ENCODE peak calls at places on chromosomes 4 and X, in seven cellular contexts. One of them, this sample, is unnamed.

GRCh38 chrX:39527045-39527444 is 570.7 kb downstream of the BCOR start:
- DNase-seq in HepG2: no peak
- DNase-seq in HL-60: no peak
- DNase-seq in GM23338: no peak
- DNase-seq in SK-N-SH: no peak
- DNase-seq in K562: peak; percentile 19
- DNase-seq in HCT116: no peak
- DNase-seq in this sample: no peak

GRCh38 chr4:137861682-137862081 is 329.4 kb upstream of the PCDH18 start:
- DNase-seq in HL-60: no peak
- DNase-seq in HepG2: no peak
- DNase-seq in HCT116: no peak
- DNase-seq in K562: no peak
- DNase-seq in GM23338: peak; percentile 25
- DNase-seq in SK-N-SH: peak; percentile 20
- DNase-seq in this sample: peak; percentile 0

GRCh38 chr4:166585491-166585890 is 648.8 kb downstream of the SPOCK3 start:
- DNase-seq in K562: no peak
- DNase-seq in SK-N-SH: no peak
- DNase-seq in HCT116: no peak
- DNase-seq in HL-60: no peak
- DNase-seq in GM23338: no peak
- DNase-seq in HepG2: no peak
- DNase-seq in this sample: no peak

GRCh38 chr4:31081375-31081774 is 361.2 kb downstream of the PCDH7 start:
- DNase-seq in HepG2: no peak
- DNase-seq in HCT116: no peak
- DNase-seq in SK-N-SH: no peak
- DNase-seq in GM23338: no peak
- DNase-seq in K562: no peak
- DNase-seq in HL-60: no peak
- DNase-seq in this sample: no peak

GRCh38 chr4:140150636-140150885 is 3.4 kb downstream of the MAML3 start:
- DNase-seq in HL-60: no peak
- DNase-seq in GM23338: no peak
- DNase-seq in HCT116: no peak
- DNase-seq in HepG2: no peak
- DNase-seq in SK-N-SH: no peak
- DNase-seq in K562: no peak
- DNase-seq in this sample: no peak

GRCh38 chrX:115560211-115560977 is 580 bp upstream of the PLS3 start:
- DNase-seq in GM23338: no peak
- DNase-seq in HL-60: no peak
- DNase-seq in K562: no peak
- DNase-seq in HCT116: peak; percentile 48
- DNase-seq in HepG2: peak; percentile 63
- DNase-seq in SK-N-SH: no peak
- DNase-seq in this sample: peak; percentile 96

GRCh38 chr4:174284181-174284886 is 623 bp downstream of the CEP44 start:
- DNase-seq in HL-60: no peak
- DNase-seq in HCT116: peak; percentile 46
- DNase-seq in GM23338: peak; percentile 46
- DNase-seq in K562: peak; percentile 37
- DNase-seq in SK-N-SH: peak; percentile 49
- DNase-seq in HepG2: peak; percentile 58
- DNase-seq in this sample: peak; percentile 43

GRCh38 chr4:41155194-41155830 is 59.0 kb downstream of the APBB2 start:
- DNase-seq in SK-N-SH: no peak
- DNase-seq in GM23338: no peak
- DNase-seq in HCT116: no peak
- DNase-seq in HL-60: no peak
- DNase-seq in K562: no peak
- DNase-seq in HepG2: no peak
- DNase-seq in this sample: no peak

GRCh38 chr4:152713951-152714705 is 34.3 kb upstream of the TMEM154 start:
- DNase-seq in HCT116: no peak
- DNase-seq in K562: no peak
- DNase-seq in HepG2: no peak
- DNase-seq in GM23338: no peak
- DNase-seq in SK-N-SH: no peak
- DNase-seq in HL-60: no peak
- DNase-seq in this sample: no peak

GRCh38 chrX:24259544-24260240 is 54.2 kb downstream of the SUPT20HL2 start:
- DNase-seq in SK-N-SH: peak; percentile 49
- DNase-seq in K562: peak; percentile 38
- DNase-seq in HL-60: no peak
- DNase-seq in HepG2: peak; percentile 56
- DNase-seq in GM23338: peak; percentile 69
- DNase-seq in HCT116: peak; percentile 50
- DNase-seq in this sample: peak; percentile 76

GRCh38 chr4:125397226-125397625 is 82.5 kb downstream of the FAT4 start:
- DNase-seq in HCT116: no peak
- DNase-seq in HepG2: no peak
- DNase-seq in K562: no peak
- DNase-seq in SK-N-SH: no peak
- DNase-seq in GM23338: no peak
- DNase-seq in HL-60: no peak
- DNase-seq in this sample: no peak

GRCh38 chrX:25968920-25969319 is 169.2 kb upstream of the MAGEB18 start:
- DNase-seq in HL-60: no peak
- DNase-seq in K562: peak; percentile 4
- DNase-seq in GM23338: peak; percentile 76
- DNase-seq in SK-N-SH: peak; percentile 35
- DNase-seq in HCT116: no peak
- DNase-seq in HepG2: peak; percentile 0
- DNase-seq in this sample: peak; percentile 10

GRCh38 chr4:159297088-159297487 is 194.2 kb downstream of the RAPGEF2 start:
- DNase-seq in HL-60: no peak
- DNase-seq in HepG2: no peak
- DNase-seq in HCT116: no peak
- DNase-seq in K562: no peak
- DNase-seq in GM23338: no peak
- DNase-seq in SK-N-SH: no peak
- DNase-seq in this sample: no peak

GRCh38 chrX:74537011-74537390 is 77.4 kb downstream of the RLIM start:
- DNase-seq in HCT116: no peak
- DNase-seq in K562: no peak
- DNase-seq in SK-N-SH: no peak
- DNase-seq in HL-60: no peak
- DNase-seq in HepG2: no peak
- DNase-seq in GM23338: peak; percentile 31
- DNase-seq in this sample: no peak

GRCh38 chr4:159027535-159027934 is 75.3 kb upstream of the RAPGEF2 start:
- DNase-seq in HepG2: no peak
- DNase-seq in SK-N-SH: no peak
- DNase-seq in HCT116: no peak
- DNase-seq in GM23338: no peak
- DNase-seq in K562: no peak
- DNase-seq in HL-60: no peak
- DNase-seq in this sample: no peak

GRCh38 chrX:134419784-134420183 is 40.2 kb upstream of the HPRT1 start:
- DNase-seq in HL-60: no peak
- DNase-seq in SK-N-SH: no peak
- DNase-seq in HepG2: no peak
- DNase-seq in GM23338: no peak
- DNase-seq in K562: no peak
- DNase-seq in HCT116: no peak
- DNase-seq in this sample: no peak

GRCh38 chr4:156193800-156194199 is 240.1 kb upstream of the CTSO start:
- DNase-seq in HepG2: no peak
- DNase-seq in SK-N-SH: no peak
- DNase-seq in K562: no peak
- DNase-seq in GM23338: no peak
- DNase-seq in HL-60: no peak
- DNase-seq in HCT116: no peak
- DNase-seq in this sample: no peak

GRCh38 chr4:67087897-67088296 is 457.4 kb downstream of the CENPC start:
- DNase-seq in SK-N-SH: peak; percentile 10
- DNase-seq in HepG2: peak; percentile 27
- DNase-seq in GM23338: peak; percentile 78
- DNase-seq in HL-60: peak; percentile 12
- DNase-seq in HCT116: peak; percentile 1
- DNase-seq in K562: peak; percentile 11
- DNase-seq in this sample: peak; percentile 18

GRCh38 chrX:36957425-36958328 is 50.5 kb upstream of the FAM47C start:
- DNase-seq in SK-N-SH: peak; percentile 36
- DNase-seq in GM23338: peak; percentile 60
- DNase-seq in HL-60: no peak
- DNase-seq in HepG2: no peak
- DNase-seq in HCT116: no peak
- DNase-seq in K562: no peak
- DNase-seq in this sample: peak; percentile 25

GRCh38 chr4:126890994-126891393 is 741.8 kb upstream of the INTU start:
- DNase-seq in K562: no peak
- DNase-seq in HCT116: no peak
- DNase-seq in HepG2: no peak
- DNase-seq in SK-N-SH: no peak
- DNase-seq in GM23338: no peak
- DNase-seq in HL-60: no peak
- DNase-seq in this sample: no peak

GRCh38 chr4:132180020-132180427 is 969.1 kb upstream of the PCDH10 start:
- DNase-seq in GM23338: no peak
- DNase-seq in HCT116: no peak
- DNase-seq in HepG2: no peak
- DNase-seq in K562: no peak
- DNase-seq in SK-N-SH: no peak
- DNase-seq in HL-60: no peak
- DNase-seq in this sample: no peak

GRCh38 chr4:75490155-75490554 is 24.0 kb downstream of the RCHY1 start:
- DNase-seq in HepG2: no peak
- DNase-seq in K562: no peak
- DNase-seq in GM23338: peak; percentile 29
- DNase-seq in SK-N-SH: no peak
- DNase-seq in HCT116: no peak
- DNase-seq in HL-60: no peak
- DNase-seq in this sample: no peak

GRCh38 chr4:77072195-77072753 is 3.5 kb downstream of the CCNI start:
- DNase-seq in HepG2: peak; percentile 2
- DNase-seq in SK-N-SH: no peak
- DNase-seq in K562: no peak
- DNase-seq in HCT116: no peak
- DNase-seq in GM23338: peak; percentile 44
- DNase-seq in HL-60: no peak
- DNase-seq in this sample: no peak
- TF ChIP-seq REST in HepG2: no peak
- TF ChIP-seq REST in SK-N-SH: no peak
- TF ChIP-seq REST in K562: no peak
- TF ChIP-seq REST in HCT116: no peak
- TF ChIP-seq REST in GM23338: no peak
- TF ChIP-seq REST in HL-60: no peak
- TF ChIP-seq REST in this sample: no peak

DNA sequence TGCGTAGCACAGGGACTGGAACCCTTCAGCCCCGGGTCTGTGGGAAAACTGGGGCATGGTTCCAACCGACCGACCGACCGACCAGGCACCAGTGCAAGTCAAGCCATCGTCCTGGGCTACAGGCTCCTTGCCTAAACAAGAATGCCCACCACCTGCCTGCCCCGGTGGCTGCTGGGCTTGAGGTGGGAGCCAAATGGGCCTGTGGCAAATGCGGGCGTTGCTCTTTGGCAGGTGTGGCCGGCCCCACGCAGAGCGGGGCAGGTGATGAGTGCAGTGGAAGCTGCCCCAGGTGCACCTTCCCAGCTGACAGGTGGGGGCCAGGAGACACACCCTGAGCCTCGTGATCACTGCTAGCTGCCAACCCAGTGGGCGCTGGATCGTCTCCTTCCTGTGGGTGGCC is 77.9 kb downstream of the MTMR1 start:
- DNase-seq in HepG2: no peak
- DNase-seq in GM23338: no peak
- DNase-seq in HL-60: no peak
- DNase-seq in SK-N-SH: no peak
- DNase-seq in K562: no peak
- DNase-seq in HCT116: no peak
- DNase-seq in this sample: no peak
- TF ChIP-seq REST in HepG2: no peak
- TF ChIP-seq REST in GM23338: no peak
- TF ChIP-seq REST in HL-60: no peak
- TF ChIP-seq REST in SK-N-SH: no peak
- TF ChIP-seq REST in K562: no peak
- TF ChIP-seq REST in HCT116: no peak
- TF ChIP-seq REST in this sample: no peak

GRCh38 chrX:118824173-118824782 is 654 bp downstream of the ZCCHC12 start:
- DNase-seq in HepG2: no peak
- DNase-seq in GM23338: peak; percentile 47
- DNase-seq in K562: no peak
- DNase-seq in HCT116: no peak
- DNase-seq in HL-60: no peak
- DNase-seq in SK-N-SH: peak; percentile 71
- DNase-seq in this sample: no peak
- TF ChIP-seq REST in HepG2: no peak
- TF ChIP-seq REST in GM23338: no peak
- TF ChIP-seq REST in K562: no peak
- TF ChIP-seq REST in HCT116: no peak
- TF ChIP-seq REST in HL-60: no peak
- TF ChIP-seq REST in SK-N-SH: no peak
- TF ChIP-seq REST in this sample: no peak

GRCh38 chr4:734075-734474 is 28.4 kb downstream of the PCGF3 start:
- DNase-seq in GM23338: no peak
- DNase-seq in HCT116: no peak
- DNase-seq in HepG2: no peak
- DNase-seq in K562: no peak
- DNase-seq in SK-N-SH: no peak
- DNase-seq in HL-60: no peak
- DNase-seq in this sample: no peak

GRCh38 chr4:733631-733980 is 28.0 kb downstream of the PCGF3 start:
- DNase-seq in GM23338: no peak
- DNase-seq in K562: no peak
- DNase-seq in HL-60: no peak
- DNase-seq in SK-N-SH: no peak
- DNase-seq in HCT116: no peak
- DNase-seq in HepG2: no peak
- DNase-seq in this sample: no peak

GRCh38 chr4:734951-735350 is 29.3 kb downstream of the PCGF3 start:
- DNase-seq in SK-N-SH: no peak
- DNase-seq in HL-60: no peak
- DNase-seq in HCT116: no peak
- DNase-seq in HepG2: no peak
- DNase-seq in GM23338: no peak
- DNase-seq in K562: no peak
- DNase-seq in this sample: no peak

GRCh38 chr4:732911-733630 is 27.4 kb downstream of the PCGF3 start:
- DNase-seq in HepG2: no peak
- DNase-seq in HL-60: no peak
- DNase-seq in K562: no peak
- DNase-seq in SK-N-SH: no peak
- DNase-seq in HCT116: no peak
- DNase-seq in GM23338: no peak
- DNase-seq in this sample: no peak

DNA sequence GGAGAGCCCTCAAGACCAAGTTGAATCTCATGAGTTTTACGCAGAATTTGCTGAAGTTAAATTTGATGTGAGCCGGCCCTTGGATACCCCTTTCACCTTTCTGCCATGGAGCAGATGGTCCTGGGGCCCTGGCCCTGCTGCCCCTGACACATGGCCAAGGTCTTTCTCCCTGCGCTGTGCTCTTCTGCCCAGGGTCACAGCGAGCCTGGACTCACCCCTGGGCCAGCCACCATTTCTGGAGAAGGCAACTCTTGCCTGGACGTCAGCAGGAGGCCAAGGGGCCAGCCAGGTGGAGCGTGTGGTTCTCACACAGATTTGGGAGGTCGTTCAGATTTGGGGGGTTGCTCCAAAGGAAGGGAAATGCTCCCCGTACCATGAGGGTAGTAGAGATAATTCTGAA is 30.0 kb downstream of the PCGF3 start:
- DNase-seq in HCT116: no peak
- DNase-seq in SK-N-SH: no peak
- DNase-seq in GM23338: no peak
- DNase-seq in HepG2: no peak
- DNase-seq in K562: no peak
- DNase-seq in HL-60: no peak
- DNase-seq in this sample: no peak
- TF ChIP-seq REST in HCT116: no peak
- TF ChIP-seq REST in SK-N-SH: no peak
- TF ChIP-seq REST in GM23338: no peak
- TF ChIP-seq REST in HepG2: no peak
- TF ChIP-seq REST in K562: no peak
- TF ChIP-seq REST in HL-60: no peak
- TF ChIP-seq REST in this sample: no peak

This sample was measured in A549.